ENCODE peak calls at places on chromosome 3, in ten cellular contexts. A is body of pancreas, B is transverse colon, S is Peyer's patch, R is brain microvascular endothelial cell, K is K562, X is BE2C, Q is psoas muscle, Y is fibroblast of the aortic adventitia, L is esophagus muscularis mucosa. G is an unnamed sample.

GRCh38 chr3:188431553-188431952 is 277.6 kb downstream of the LPP start:
- DNase-seq in A (no peak), B (no peak), S (no peak), R (peak; percentile 43), K (no peak), X (no peak), Q (no peak), Y (peak; percentile 71), L (no peak), G (no peak)

GRCh38 chr3:134485075-134485536 is 679 bp downstream of the ANAPC13 start:
- DNase-seq in A (peak; percentile 38), B (peak; percentile 44), S (peak; percentile 69), R (no peak), K (peak; percentile 18), X (no peak), Q (no peak), Y (peak; percentile 46), L (no peak), G (no peak)

GRCh38 chr3:115784739-115785571 is 161.6 kb downstream of the GAP43 start:
- DNase-seq in A (no peak), B (no peak), S (no peak), R (peak; percentile 74), K (no peak), X (peak; percentile 50), Q (no peak), Y (peak; percentile 75), L (no peak), G (no peak)

GRCh38 chr3:46495901-46496456 is 1.8 kb upstream of the RTP3 start:
- DNase-seq in A (no peak), B (no peak), S (no peak), R (peak; percentile 49), K (no peak), X (no peak), Q (no peak), Y (peak; percentile 84), L (no peak), G (no peak)

GRCh38 chr3:77541203-77541922 is 501.5 kb downstream of the ROBO2 start:
- DNase-seq in A (no peak), B (no peak), S (no peak), R (no peak), K (no peak), X (peak; percentile 78), Q (no peak), Y (no peak), L (no peak), G (no peak)

GRCh38 chr3:146577662-146578061 is 27.5 kb downstream of the PLSCR5 start:
- DNase-seq in A (peak; percentile 26), B (peak; percentile 25), S (peak; percentile 55), R (peak; percentile 69), K (no peak), X (no peak), Q (no peak), Y (peak; percentile 88), L (no peak), G (no peak)

GRCh38 chr3:70433091-70433490 is 120.7 kb upstream of the MDFIC2 start:
- DNase-seq in A (no peak), B (no peak), S (no peak), R (peak; percentile 73), K (no peak), X (no peak), Q (no peak), Y (peak; percentile 65), L (no peak), G (no peak)

GRCh38 chr3:125116311-125117069 is 60.7 kb upstream of the HEG1 start:
- DNase-seq in A (peak; percentile 40), B (no peak), S (no peak), R (no peak), K (no peak), X (no peak), Q (no peak), Y (peak; percentile 96), L (no peak), G (peak; percentile 23)

GRCh38 chr3:188656196-188656982 is 502.4 kb downstream of the LPP start:
- DNase-seq in A (peak; percentile 12), B (no peak), S (no peak), R (peak; percentile 25), K (no peak), X (no peak), Q (no peak), Y (peak; percentile 44), L (no peak), G (no peak)

GRCh38 chr3:77392181-77392580 is 352.3 kb downstream of the ROBO2 start:
- DNase-seq in A (no peak), B (no peak), S (no peak), R (no peak), K (no peak), X (no peak), Q (no peak), Y (no peak), L (no peak), G (no peak)

GRCh38 chr3:46660543-46661523 is 32.6 kb downstream of the ALS2CL start:
- DNase-seq in A (no peak), B (no peak), S (peak; percentile 32), R (no peak), K (no peak), X (peak; percentile 29), Q (no peak), Y (no peak), L (peak; percentile 89), G (peak; percentile 78)

GRCh38 chr3:196632033-196632751 is 7.3 kb upstream of the NRROS start:
- DNase-seq in A (peak; percentile 77), B (peak; percentile 87), S (peak; percentile 95), R (peak; percentile 40), K (peak; percentile 95), X (peak; percentile 85), Q (peak; percentile 85), Y (peak; percentile 58), L (no peak), G (peak; percentile 90)

GRCh38 chr3:196634851-196635250 is 4.6 kb upstream of the NRROS start:
- DNase-seq in A (no peak), B (no peak), S (no peak), R (no peak), K (no peak), X (no peak), Q (no peak), Y (no peak), L (no peak), G (no peak)

GRCh38 chr3:196633658-196634151 is 5.8 kb upstream of the NRROS start:
- DNase-seq in A (no peak), B (no peak), S (no peak), R (no peak), K (no peak), X (no peak), Q (no peak), Y (no peak), L (no peak), G (no peak)

GRCh38 chr3:196636369-196637349 is 2.8 kb upstream of the NRROS start:
- DNase-seq in A (no peak), B (no peak), S (peak; percentile 68), R (no peak), K (no peak), X (no peak), Q (no peak), Y (no peak), L (no peak), G (no peak)

GRCh38 chr3:196634224-196634623 is 5.3 kb upstream of the NRROS start:
- DNase-seq in A (no peak), B (peak; percentile 35), S (peak; percentile 52), R (no peak), K (no peak), X (no peak), Q (no peak), Y (no peak), L (no peak), G (no peak)
- H3K4me3 ChIP-seq in A (no peak overlapping the region), B (no peak overlapping the region), S (peak overlapping the region; percentile 4), R (no peak overlapping the region), K (no peak overlapping the region), X (no peak overlapping the region), Q (no peak overlapping the region), Y (no peak overlapping the region), L (no peak overlapping the region), G (peak overlapping the region; percentile 79)

GRCh38 chr3:30658328-30659052 is 52.1 kb downstream of the TGFBR2 start:
- DNase-seq in A (no peak), B (no peak), S (peak; percentile 80), R (peak; percentile 66), K (no peak), X (no peak), Q (no peak), Y (peak; percentile 80), L (no peak), G (no peak)
- H3K4me3 ChIP-seq in A (no peak overlapping the region), B (no peak overlapping the region), S (no peak overlapping the region), R (peak overlapping the region; percentile 3), K (no peak overlapping the region), X (no peak overlapping the region), Q (peak overlapping the region; percentile 13), Y (peak overlapping the region; percentile 38), L (no peak overlapping the region), G (no peak overlapping the region)

GRCh38 chr3:11136871-11137626 is 17.2 kb upstream of the HRH1 start:
- DNase-seq in A (no peak), B (peak; percentile 37), S (peak; percentile 50), R (peak; percentile 100), K (peak; percentile 82), X (peak; percentile 83), Q (peak; percentile 78), Y (peak; percentile 100), L (peak; percentile 96), G (peak; percentile 83)

GRCh38 chr3:11138371-11138770 is 15.9 kb upstream of the HRH1 start:
- DNase-seq in A (no peak), B (no peak), S (no peak), R (no peak), K (no peak), X (no peak), Q (no peak), Y (peak; percentile 16), L (no peak), G (no peak)

GRCh38 chr3:11136116-11136515 is 18.2 kb upstream of the HRH1 start:
- DNase-seq in A (no peak), B (no peak), S (no peak), R (no peak), K (no peak), X (no peak), Q (no peak), Y (peak; percentile 78), L (no peak), G (no peak)

GRCh38 chr3:11140054-11140712 is 14.1 kb upstream of the HRH1 start:
- DNase-seq in A (no peak), B (peak; percentile 80), S (peak; percentile 81), R (no peak), K (no peak), X (no peak), Q (no peak), Y (peak; percentile 89), L (no peak), G (no peak)

DNA sequence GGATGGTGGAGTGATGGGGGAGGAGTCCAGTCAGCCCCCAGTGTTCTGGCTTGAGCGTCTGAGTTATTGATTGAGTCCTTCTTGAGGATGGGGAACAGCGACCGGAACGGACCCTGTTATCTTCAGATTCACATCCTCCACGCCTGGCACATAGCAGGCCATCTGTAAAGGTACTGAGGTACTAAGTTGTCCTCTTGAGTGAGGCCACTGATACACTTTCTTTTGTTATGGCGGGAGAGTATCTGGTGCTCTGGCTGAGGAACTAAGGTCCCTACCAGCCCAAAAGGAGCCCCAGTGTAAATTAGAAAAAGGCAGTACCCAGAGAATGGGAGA is 16.7 kb upstream of the HRH1 start:
- DNase-seq in A (no peak), B (no peak), S (no peak), R (no peak), K (no peak), X (no peak), Q (no peak), Y (no peak), L (no peak), G (no peak)
- H3K4me3 ChIP-seq in A (no peak overlapping the region), B (no peak overlapping the region), S (no peak overlapping the region), R (peak overlapping the region; percentile 48), K (no peak overlapping the region), X (no peak overlapping the region), Q (no peak overlapping the region), Y (peak overlapping the region; percentile 52), L (peak overlapping the region; percentile 36), G (peak overlapping the region; percentile 31)

GRCh38 chr3:141386080-141386594 is 17.8 kb downstream of the ZBTB38 start:
- DNase-seq in A (no peak), B (no peak), S (no peak), R (no peak), K (no peak), X (no peak), Q (no peak), Y (no peak), L (no peak), G (no peak)
- H3K4me3 ChIP-seq in A (no peak overlapping the region), B (no peak overlapping the region), S (peak overlapping the region; percentile 30), R (peak overlapping the region; percentile 31), K (no peak overlapping the region), X (peak overlapping the region; percentile 65), Q (peak overlapping the region; percentile 33), Y (peak overlapping the region; percentile 66), L (peak overlapping the region; percentile 24), G (peak overlapping the region; percentile 19)

G was measured in suprapubic skin.